ENCODE peak calls at places on chromosomes 2 and 18, in eight cellular contexts. One of them, this sample, is unnamed.

GRCh38 chr2:168216351-168217005 is 30.9 kb downstream of the STK39 start:
- DNase-seq in coronary artery: no peak
- DNase-seq in fibroblast of lung: no peak
- DNase-seq in psoas muscle: no peak
- DNase-seq in OCI-LY7: no peak
- DNase-seq in GM13976: no peak
- DNase-seq in osteocyte: no peak
- DNase-seq in colonic mucosa: peak; percentile 81
- DNase-seq in this sample: no peak

GRCh38 chr2:30710016-30710415 is 97.2 kb downstream of the CAPN13 start:
- DNase-seq in coronary artery: peak; percentile 67
- DNase-seq in osteocyte: peak; percentile 82
- DNase-seq in OCI-LY7: no peak
- DNase-seq in GM13976: no peak
- DNase-seq in psoas muscle: no peak
- DNase-seq in colonic mucosa: no peak
- DNase-seq in fibroblast of lung: no peak
- DNase-seq in this sample: peak; percentile 27

GRCh38 chr2:144183744-144184143 is 336.2 kb downstream of the ZEB2 start:
- DNase-seq in colonic mucosa: no peak
- DNase-seq in GM13976: peak; percentile 25
- DNase-seq in OCI-LY7: peak; percentile 55
- DNase-seq in psoas muscle: no peak
- DNase-seq in osteocyte: no peak
- DNase-seq in coronary artery: no peak
- DNase-seq in fibroblast of lung: peak; percentile 84
- DNase-seq in this sample: no peak

GRCh38 chr2:240519396-240520142 is 38.2 kb downstream of the ANKMY1 start:
- DNase-seq in GM13976: no peak
- DNase-seq in fibroblast of lung: peak; percentile 45
- DNase-seq in psoas muscle: no peak
- DNase-seq in coronary artery: peak; percentile 50
- DNase-seq in colonic mucosa: no peak
- DNase-seq in OCI-LY7: no peak
- DNase-seq in osteocyte: peak; percentile 76
- DNase-seq in this sample: peak; percentile 48

GRCh38 chr2:239293450-239294430 is 107.1 kb downstream of the HDAC4 start:
- DNase-seq in osteocyte: no peak
- DNase-seq in colonic mucosa: no peak
- DNase-seq in coronary artery: no peak
- DNase-seq in fibroblast of lung: no peak
- DNase-seq in psoas muscle: peak; percentile 59
- DNase-seq in OCI-LY7: no peak
- DNase-seq in GM13976: peak; percentile 56
- DNase-seq in this sample: no peak

GRCh38 chr2:103284750-103285149 is 522.9 kb downstream of the TMEM182 start:
- DNase-seq in fibroblast of lung: no peak
- DNase-seq in psoas muscle: no peak
- DNase-seq in colonic mucosa: no peak
- DNase-seq in osteocyte: no peak
- DNase-seq in GM13976: no peak
- DNase-seq in coronary artery: no peak
- DNase-seq in OCI-LY7: no peak
- DNase-seq in this sample: no peak

GRCh38 chr2:106886916-106887758 is 1.2 kb upstream of the ST6GAL2 start:
- DNase-seq in GM13976: peak; percentile 13
- DNase-seq in osteocyte: peak; percentile 88
- DNase-seq in fibroblast of lung: peak; percentile 2
- DNase-seq in colonic mucosa: peak; percentile 65
- DNase-seq in coronary artery: peak; percentile 78
- DNase-seq in psoas muscle: no peak
- DNase-seq in OCI-LY7: no peak
- DNase-seq in this sample: peak; percentile 75

GRCh38 chr2:57408587-57408986 is 638.0 kb upstream of the VRK2 start:
- DNase-seq in psoas muscle: no peak
- DNase-seq in coronary artery: no peak
- DNase-seq in OCI-LY7: no peak
- DNase-seq in GM13976: no peak
- DNase-seq in colonic mucosa: no peak
- DNase-seq in fibroblast of lung: no peak
- DNase-seq in osteocyte: no peak
- DNase-seq in this sample: no peak

GRCh38 chr18:36711813-36712444 is 116.9 kb downstream of the TPGS2 start:
- DNase-seq in osteocyte: no peak
- DNase-seq in colonic mucosa: no peak
- DNase-seq in OCI-LY7: no peak
- DNase-seq in psoas muscle: no peak
- DNase-seq in coronary artery: no peak
- DNase-seq in fibroblast of lung: peak; percentile 62
- DNase-seq in GM13976: no peak
- DNase-seq in this sample: no peak

GRCh38 chr2:177675256-177676220 is 283.0 kb downstream of the AGPS start:
- DNase-seq in psoas muscle: no peak
- DNase-seq in fibroblast of lung: no peak
- DNase-seq in colonic mucosa: no peak
- DNase-seq in coronary artery: no peak
- DNase-seq in osteocyte: no peak
- DNase-seq in GM13976: no peak
- DNase-seq in OCI-LY7: no peak
- DNase-seq in this sample: no peak

GRCh38 chr2:83022631-83023210 is 1436.4 kb downstream of the SUCLG1 start:
- DNase-seq in coronary artery: no peak
- DNase-seq in psoas muscle: no peak
- DNase-seq in osteocyte: no peak
- DNase-seq in fibroblast of lung: peak; percentile 60
- DNase-seq in GM13976: no peak
- DNase-seq in OCI-LY7: no peak
- DNase-seq in colonic mucosa: no peak
- DNase-seq in this sample: no peak

GRCh38 chr2:173184031-173185004 is 108.7 kb downstream of the MAP3K20 start:
- DNase-seq in coronary artery: peak; percentile 85
- DNase-seq in GM13976: no peak
- DNase-seq in fibroblast of lung: peak; percentile 99
- DNase-seq in psoas muscle: peak; percentile 62
- DNase-seq in OCI-LY7: no peak
- DNase-seq in colonic mucosa: peak; percentile 43
- DNase-seq in osteocyte: peak; percentile 85
- DNase-seq in this sample: no peak

DNA sequence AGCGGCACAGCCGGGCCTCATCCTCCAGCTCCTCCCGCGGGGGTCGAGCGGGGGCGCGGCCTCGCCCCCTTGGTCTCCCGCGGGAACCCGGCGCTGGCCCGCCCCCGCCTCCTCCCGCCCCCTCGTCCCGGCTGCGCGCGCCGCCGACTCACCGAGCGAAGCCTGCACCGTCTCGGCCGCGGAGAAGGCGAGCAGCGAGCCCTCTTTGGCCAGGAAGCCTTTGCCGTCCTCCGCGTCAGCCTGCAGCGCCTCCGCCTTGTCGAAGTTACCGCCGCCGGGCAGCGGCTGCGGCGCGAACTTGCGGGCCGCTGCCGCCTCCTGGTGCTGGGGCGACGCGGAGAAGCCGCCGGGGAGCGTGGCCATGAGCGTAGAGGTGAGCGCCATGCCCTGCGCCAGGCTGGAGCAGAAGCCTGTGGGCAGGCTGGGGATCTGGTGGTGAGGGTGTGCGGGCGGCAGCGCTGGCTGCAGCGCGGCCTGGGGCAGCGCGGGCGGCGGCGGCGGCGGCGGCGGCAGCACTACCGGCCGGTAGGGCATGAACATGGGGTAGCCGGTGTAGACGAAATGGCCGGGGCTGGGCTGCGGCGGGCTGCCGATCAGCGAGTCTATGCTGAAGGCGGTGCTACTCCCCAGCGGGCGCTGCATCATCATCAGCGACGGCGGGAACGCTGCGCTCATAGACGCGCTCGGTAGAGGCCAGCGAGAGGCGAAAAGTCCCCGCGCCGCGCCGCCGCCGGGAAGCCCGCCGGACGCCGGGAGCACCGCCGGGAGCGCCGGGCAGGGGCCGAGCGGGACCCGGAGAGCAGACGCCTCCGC is 683 bp downstream of the GBX2 start:
- DNase-seq in fibroblast of lung: peak; percentile 20
- DNase-seq in osteocyte: no peak
- DNase-seq in colonic mucosa: no peak
- DNase-seq in psoas muscle: no peak
- DNase-seq in GM13976: peak; percentile 41
- DNase-seq in coronary artery: peak; percentile 47
- DNase-seq in OCI-LY7: no peak
- DNase-seq in this sample: no peak
- TF ChIP-seq CTCF in fibroblast of lung: peak; percentile 17
- TF ChIP-seq CTCF in osteocyte: peak; percentile 49
- TF ChIP-seq CTCF in colonic mucosa: no peak
- TF ChIP-seq CTCF in psoas muscle: peak; percentile 1
- TF ChIP-seq CTCF in GM13976: no peak
- TF ChIP-seq CTCF in coronary artery: no peak
- TF ChIP-seq CTCF in OCI-LY7: no peak
- TF ChIP-seq CTCF in this sample: peak; percentile 42

GRCh38 chr2:75241696-75242095 is 42.4 kb upstream of the TACR1 start:
- DNase-seq in coronary artery: no peak
- DNase-seq in psoas muscle: no peak
- DNase-seq in OCI-LY7: peak; percentile 21
- DNase-seq in fibroblast of lung: peak; percentile 37
- DNase-seq in colonic mucosa: no peak
- DNase-seq in osteocyte: no peak
- DNase-seq in GM13976: no peak
- DNase-seq in this sample: no peak
- TF ChIP-seq CTCF in coronary artery: no peak
- TF ChIP-seq CTCF in psoas muscle: no peak
- TF ChIP-seq CTCF in OCI-LY7: peak; percentile 79
- TF ChIP-seq CTCF in fibroblast of lung: no peak
- TF ChIP-seq CTCF in colonic mucosa: no peak
- TF ChIP-seq CTCF in osteocyte: no peak
- TF ChIP-seq CTCF in GM13976: peak; percentile 38
- TF ChIP-seq CTCF in this sample: peak; percentile 38

GRCh38 chr2:120189189-120189588 is 34.0 kb downstream of the TMEM185B start:
- DNase-seq in osteocyte: no peak
- DNase-seq in colonic mucosa: no peak
- DNase-seq in OCI-LY7: no peak
- DNase-seq in coronary artery: no peak
- DNase-seq in fibroblast of lung: no peak
- DNase-seq in GM13976: no peak
- DNase-seq in psoas muscle: no peak
- DNase-seq in this sample: no peak

GRCh38 chr2:120195575-120195974 is 27.6 kb downstream of the TMEM185B start:
- DNase-seq in GM13976: no peak
- DNase-seq in OCI-LY7: no peak
- DNase-seq in osteocyte: no peak
- DNase-seq in colonic mucosa: no peak
- DNase-seq in fibroblast of lung: no peak
- DNase-seq in psoas muscle: no peak
- DNase-seq in coronary artery: no peak
- DNase-seq in this sample: no peak

GRCh38 chr2:120192280-120192679 is 30.9 kb downstream of the TMEM185B start:
- DNase-seq in fibroblast of lung: no peak
- DNase-seq in colonic mucosa: no peak
- DNase-seq in osteocyte: no peak
- DNase-seq in GM13976: no peak
- DNase-seq in psoas muscle: no peak
- DNase-seq in coronary artery: no peak
- DNase-seq in OCI-LY7: no peak
- DNase-seq in this sample: no peak
- TF ChIP-seq CTCF in fibroblast of lung: no peak
- TF ChIP-seq CTCF in colonic mucosa: no peak
- TF ChIP-seq CTCF in osteocyte: no peak
- TF ChIP-seq CTCF in GM13976: no peak
- TF ChIP-seq CTCF in psoas muscle: no peak
- TF ChIP-seq CTCF in coronary artery: no peak
- TF ChIP-seq CTCF in OCI-LY7: no peak
- TF ChIP-seq CTCF in this sample: no peak

GRCh38 chr18:24734058-24734457 is 273.6 kb downstream of the HRH4 start:
- DNase-seq in fibroblast of lung: peak; percentile 16
- DNase-seq in osteocyte: peak; percentile 80
- DNase-seq in GM13976: no peak
- DNase-seq in OCI-LY7: peak; percentile 27
- DNase-seq in coronary artery: no peak
- DNase-seq in colonic mucosa: no peak
- DNase-seq in psoas muscle: no peak
- DNase-seq in this sample: no peak
- TF ChIP-seq CTCF in fibroblast of lung: no peak
- TF ChIP-seq CTCF in osteocyte: peak; percentile 34
- TF ChIP-seq CTCF in GM13976: no peak
- TF ChIP-seq CTCF in OCI-LY7: peak; percentile 52
- TF ChIP-seq CTCF in coronary artery: no peak
- TF ChIP-seq CTCF in colonic mucosa: no peak
- TF ChIP-seq CTCF in psoas muscle: no peak
- TF ChIP-seq CTCF in this sample: peak; percentile 67

GRCh38 chr2:96602330-96602823 is 35.7 kb downstream of the KANSL3 start:
- DNase-seq in OCI-LY7: peak; percentile 5
- DNase-seq in fibroblast of lung: no peak
- DNase-seq in osteocyte: no peak
- DNase-seq in psoas muscle: no peak
- DNase-seq in colonic mucosa: peak; percentile 59
- DNase-seq in GM13976: no peak
- DNase-seq in coronary artery: no peak
- DNase-seq in this sample: no peak
- TF ChIP-seq CTCF in OCI-LY7: peak; percentile 23
- TF ChIP-seq CTCF in fibroblast of lung: no peak
- TF ChIP-seq CTCF in osteocyte: no peak
- TF ChIP-seq CTCF in psoas muscle: no peak
- TF ChIP-seq CTCF in colonic mucosa: peak; percentile 18
- TF ChIP-seq CTCF in GM13976: no peak
- TF ChIP-seq CTCF in coronary artery: no peak
- TF ChIP-seq CTCF in this sample: no peak

DNA sequence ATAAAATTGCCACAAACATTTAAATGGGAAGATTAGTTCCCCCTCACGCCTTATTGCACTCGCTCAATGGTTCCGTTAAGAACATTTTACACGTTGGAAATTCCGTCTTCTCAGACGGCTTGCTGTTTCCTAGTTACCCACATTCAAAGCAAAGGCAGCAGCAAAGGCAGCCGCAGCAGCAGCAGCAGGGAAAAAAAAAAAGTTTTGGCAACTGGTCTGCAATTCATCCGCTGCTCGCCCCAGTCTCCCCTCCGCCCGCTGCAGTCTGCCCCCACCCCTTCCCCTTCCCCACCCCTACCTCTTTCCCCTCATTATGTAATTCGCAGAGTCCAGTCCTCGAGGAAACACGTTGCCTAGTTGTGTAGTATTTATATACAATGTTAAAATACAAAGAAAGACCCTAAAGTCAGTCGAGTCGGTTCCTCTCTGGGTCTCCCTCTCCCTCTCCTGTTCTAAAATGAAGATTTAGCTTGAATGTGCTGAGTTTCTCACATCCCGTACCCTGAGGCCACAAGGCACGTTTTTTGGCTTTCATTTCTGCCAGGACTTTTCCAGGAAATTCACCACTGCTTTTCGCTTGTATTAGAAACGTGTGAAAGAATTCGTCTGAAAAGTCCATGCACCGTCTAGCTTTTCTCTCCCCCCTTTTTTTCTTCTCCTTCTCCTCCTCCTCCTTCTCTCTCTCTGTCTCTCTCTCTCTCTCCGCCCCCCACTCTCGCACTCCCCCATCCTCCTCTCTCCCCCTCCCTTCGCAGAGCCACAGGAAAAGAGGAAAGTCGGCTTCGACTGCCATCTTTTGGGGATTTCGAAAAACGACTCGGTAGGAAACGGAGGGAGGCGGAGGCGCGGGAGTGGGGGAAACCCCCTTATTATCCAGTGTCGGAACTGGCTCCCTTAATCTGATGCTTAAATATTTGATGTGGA is 140.0 kb downstream of the MEIS1 start:
- DNase-seq in OCI-LY7: peak; percentile 16
- DNase-seq in coronary artery: peak; percentile 77
- DNase-seq in colonic mucosa: peak; percentile 67
- DNase-seq in psoas muscle: peak; percentile 65
- DNase-seq in GM13976: peak; percentile 35
- DNase-seq in fibroblast of lung: peak; percentile 93
- DNase-seq in osteocyte: no peak
- DNase-seq in this sample: no peak
- TF ChIP-seq CTCF in OCI-LY7: peak; percentile 40
- TF ChIP-seq CTCF in coronary artery: no peak
- TF ChIP-seq CTCF in colonic mucosa: peak; percentile 26
- TF ChIP-seq CTCF in psoas muscle: peak; percentile 31
- TF ChIP-seq CTCF in GM13976: no peak
- TF ChIP-seq CTCF in fibroblast of lung: peak; percentile 58
- TF ChIP-seq CTCF in osteocyte: peak; percentile 61
- TF ChIP-seq CTCF in this sample: peak; percentile 65

This sample was measured in type B pancreatic cell.